ENCODE peak calls at places on chromosomes 1 and 21, in nine cellular contexts. One of them, this sample, is unnamed.

GRCh38 chr1:234699795-234700665 is 90.1 kb upstream of the IRF2BP2 start:
- DNase-seq in LoVo: no peak
- DNase-seq in activated effector memory CD4-positive, alpha-beta T cell treated with anti-CD3 and anti-CD28 coated beads, Interleukin-2, amount 50 U/mL, for 16 hours: peak
- DNase-seq in sciatic nerve: no peak
- DNase-seq in activated CD8-positive, alpha-beta memory T cell treated with anti-CD3 and anti-CD28 coated beads for 4 hours: no peak
- DNase-seq in B cell: no peak
- DNase-seq in left kidney: peak
- DNase-seq in astrocyte of the spinal cord: peak
- DNase-seq in lung microvascular endothelial cell: peak
- DNase-seq in this sample: no peak

GRCh38 chr1:22229374-22229773 is 86.5 kb upstream of the WNT4 start:
- DNase-seq in activated effector memory CD4-positive, alpha-beta T cell treated with anti-CD3 and anti-CD28 coated beads, Interleukin-2, amount 50 U/mL, for 16 hours: no peak
- DNase-seq in B cell: no peak
- DNase-seq in LoVo: no peak
- DNase-seq in lung microvascular endothelial cell: no peak
- DNase-seq in left kidney: no peak
- DNase-seq in astrocyte of the spinal cord: no peak
- DNase-seq in sciatic nerve: no peak
- DNase-seq in activated CD8-positive, alpha-beta memory T cell treated with anti-CD3 and anti-CD28 coated beads for 4 hours: no peak
- DNase-seq in this sample: peak

GRCh38 chr1:82177190-82177589 is 376.5 kb downstream of the ADGRL2 start:
- DNase-seq in astrocyte of the spinal cord: peak
- DNase-seq in lung microvascular endothelial cell: peak
- DNase-seq in activated CD8-positive, alpha-beta memory T cell treated with anti-CD3 and anti-CD28 coated beads for 4 hours: no peak
- DNase-seq in B cell: no peak
- DNase-seq in LoVo: no peak
- DNase-seq in left kidney: no peak
- DNase-seq in activated effector memory CD4-positive, alpha-beta T cell treated with anti-CD3 and anti-CD28 coated beads, Interleukin-2, amount 50 U/mL, for 16 hours: no peak
- DNase-seq in sciatic nerve: no peak
- DNase-seq in this sample: no peak

GRCh38 chr1:23069149-23069548 is 49.9 kb downstream of the KDM1A start:
- DNase-seq in sciatic nerve: no peak
- DNase-seq in left kidney: no peak
- DNase-seq in LoVo: no peak
- DNase-seq in activated CD8-positive, alpha-beta memory T cell treated with anti-CD3 and anti-CD28 coated beads for 4 hours: no peak
- DNase-seq in lung microvascular endothelial cell: no peak
- DNase-seq in astrocyte of the spinal cord: no peak
- DNase-seq in B cell: no peak
- DNase-seq in activated effector memory CD4-positive, alpha-beta T cell treated with anti-CD3 and anti-CD28 coated beads, Interleukin-2, amount 50 U/mL, for 16 hours: no peak
- DNase-seq in this sample: no peak

GRCh38 chr1:13462682-13463081 is 51.1 kb downstream of the LRRC38 start:
- DNase-seq in activated effector memory CD4-positive, alpha-beta T cell treated with anti-CD3 and anti-CD28 coated beads, Interleukin-2, amount 50 U/mL, for 16 hours: no peak
- DNase-seq in sciatic nerve: no peak
- DNase-seq in B cell: no peak
- DNase-seq in lung microvascular endothelial cell: no peak
- DNase-seq in activated CD8-positive, alpha-beta memory T cell treated with anti-CD3 and anti-CD28 coated beads for 4 hours: no peak
- DNase-seq in left kidney: no peak
- DNase-seq in astrocyte of the spinal cord: no peak
- DNase-seq in LoVo: no peak
- DNase-seq in this sample: no peak

GRCh38 chr1:52927219-52928082 is at the start of gene SCP2:
- DNase-seq in LoVo: peak
- DNase-seq in lung microvascular endothelial cell: peak
- DNase-seq in activated CD8-positive, alpha-beta memory T cell treated with anti-CD3 and anti-CD28 coated beads for 4 hours: peak
- DNase-seq in astrocyte of the spinal cord: peak
- DNase-seq in sciatic nerve: peak
- DNase-seq in B cell: peak
- DNase-seq in left kidney: peak
- DNase-seq in activated effector memory CD4-positive, alpha-beta T cell treated with anti-CD3 and anti-CD28 coated beads, Interleukin-2, amount 50 U/mL, for 16 hours: peak
- DNase-seq in this sample: no peak

GRCh38 chr1:90706437-90707362 is 10.4 kb downstream of the BARHL2 start:
- DNase-seq in LoVo: no peak
- DNase-seq in sciatic nerve: no peak
- DNase-seq in lung microvascular endothelial cell: no peak
- DNase-seq in B cell: peak
- DNase-seq in activated effector memory CD4-positive, alpha-beta T cell treated with anti-CD3 and anti-CD28 coated beads, Interleukin-2, amount 50 U/mL, for 16 hours: no peak
- DNase-seq in left kidney: peak
- DNase-seq in activated CD8-positive, alpha-beta memory T cell treated with anti-CD3 and anti-CD28 coated beads for 4 hours: no peak
- DNase-seq in astrocyte of the spinal cord: no peak
- DNase-seq in this sample: no peak

GRCh38 chr1:42260376-42261078 is 74.5 kb downstream of the FOXJ3 start:
- DNase-seq in activated effector memory CD4-positive, alpha-beta T cell treated with anti-CD3 and anti-CD28 coated beads, Interleukin-2, amount 50 U/mL, for 16 hours: no peak
- DNase-seq in astrocyte of the spinal cord: no peak
- DNase-seq in lung microvascular endothelial cell: no peak
- DNase-seq in B cell: no peak
- DNase-seq in activated CD8-positive, alpha-beta memory T cell treated with anti-CD3 and anti-CD28 coated beads for 4 hours: no peak
- DNase-seq in left kidney: no peak
- DNase-seq in LoVo: no peak
- DNase-seq in sciatic nerve: no peak
- DNase-seq in this sample: no peak

GRCh38 chr21:31132574-31133242 is 94.4 kb upstream of the KRTAP19-8 start:
- DNase-seq in activated effector memory CD4-positive, alpha-beta T cell treated with anti-CD3 and anti-CD28 coated beads, Interleukin-2, amount 50 U/mL, for 16 hours: peak
- DNase-seq in astrocyte of the spinal cord: peak
- DNase-seq in sciatic nerve: no peak
- DNase-seq in left kidney: no peak
- DNase-seq in B cell: peak
- DNase-seq in activated CD8-positive, alpha-beta memory T cell treated with anti-CD3 and anti-CD28 coated beads for 4 hours: peak
- DNase-seq in lung microvascular endothelial cell: no peak
- DNase-seq in LoVo: no peak
- DNase-seq in this sample: no peak

GRCh38 chr1:67575861-67576260 is 109.1 kb upstream of the GADD45A start:
- DNase-seq in left kidney: no peak
- DNase-seq in B cell: no peak
- DNase-seq in lung microvascular endothelial cell: peak
- DNase-seq in activated CD8-positive, alpha-beta memory T cell treated with anti-CD3 and anti-CD28 coated beads for 4 hours: no peak
- DNase-seq in astrocyte of the spinal cord: peak
- DNase-seq in sciatic nerve: no peak
- DNase-seq in activated effector memory CD4-positive, alpha-beta T cell treated with anti-CD3 and anti-CD28 coated beads, Interleukin-2, amount 50 U/mL, for 16 hours: no peak
- DNase-seq in LoVo: no peak
- DNase-seq in this sample: peak

GRCh38 chr1:85447000-85447943 is 17.7 kb downstream of the DDAH1 start:
- DNase-seq in astrocyte of the spinal cord: peak
- DNase-seq in sciatic nerve: no peak
- DNase-seq in B cell: no peak
- DNase-seq in lung microvascular endothelial cell: no peak
- DNase-seq in activated effector memory CD4-positive, alpha-beta T cell treated with anti-CD3 and anti-CD28 coated beads, Interleukin-2, amount 50 U/mL, for 16 hours: no peak
- DNase-seq in LoVo: no peak
- DNase-seq in activated CD8-positive, alpha-beta memory T cell treated with anti-CD3 and anti-CD28 coated beads for 4 hours: no peak
- DNase-seq in left kidney: no peak
- DNase-seq in this sample: no peak

GRCh38 chr21:15841856-15842564 is 112.2 kb downstream of the USP25 start:
- DNase-seq in activated CD8-positive, alpha-beta memory T cell treated with anti-CD3 and anti-CD28 coated beads for 4 hours: no peak
- DNase-seq in sciatic nerve: no peak
- DNase-seq in astrocyte of the spinal cord: peak
- DNase-seq in activated effector memory CD4-positive, alpha-beta T cell treated with anti-CD3 and anti-CD28 coated beads, Interleukin-2, amount 50 U/mL, for 16 hours: no peak
- DNase-seq in LoVo: no peak
- DNase-seq in lung microvascular endothelial cell: peak
- DNase-seq in left kidney: no peak
- DNase-seq in B cell: no peak
- DNase-seq in this sample: peak

GRCh38 chr1:173570370-173571030 is 32.4 kb downstream of the SLC9C2 start:
- DNase-seq in activated CD8-positive, alpha-beta memory T cell treated with anti-CD3 and anti-CD28 coated beads for 4 hours: no peak
- DNase-seq in sciatic nerve: no peak
- DNase-seq in astrocyte of the spinal cord: peak
- DNase-seq in lung microvascular endothelial cell: no peak
- DNase-seq in B cell: no peak
- DNase-seq in left kidney: peak
- DNase-seq in activated effector memory CD4-positive, alpha-beta T cell treated with anti-CD3 and anti-CD28 coated beads, Interleukin-2, amount 50 U/mL, for 16 hours: no peak
- DNase-seq in LoVo: no peak
- DNase-seq in this sample: no peak

GRCh38 chr1:24392982-24393645 is 20.5 kb downstream of the STPG1 start:
- DNase-seq in LoVo: no peak
- DNase-seq in activated effector memory CD4-positive, alpha-beta T cell treated with anti-CD3 and anti-CD28 coated beads, Interleukin-2, amount 50 U/mL, for 16 hours: no peak
- DNase-seq in astrocyte of the spinal cord: no peak
- DNase-seq in activated CD8-positive, alpha-beta memory T cell treated with anti-CD3 and anti-CD28 coated beads for 4 hours: no peak
- DNase-seq in lung microvascular endothelial cell: no peak
- DNase-seq in sciatic nerve: no peak
- DNase-seq in B cell: peak
- DNase-seq in left kidney: no peak
- DNase-seq in this sample: no peak

This sample was measured in HS-5.